ENCODE peak calls at places on chromosome 3, in six cellular contexts. F, K, M, G, R and J are unnamed samples.
A peak's percentile ranks its signal among the peaks of the same experiment; 100 is the strongest.

GRCh38 chr3:174253221-174253620 is 605.9 kb upstream of the NAALADL2 start:
- DNase-seq in M (no peak), R (no peak), F (no peak), G (no peak), K (no peak), J (no peak)

GRCh38 chr3:169289303-169289702 is 374.2 kb downstream of the MECOM start:
- DNase-seq in K (no peak), F (no peak), G (no peak), M (no peak), R (no peak), J (no peak)

GRCh38 chr3:4987374-4988296 is 8.4 kb downstream of the BHLHE40 start:
- DNase-seq in G (no peak), R (no peak), M (no peak), K (no peak), F (no peak), J (no peak)

GRCh38 chr3:48467110-48467454 is 20.5 kb downstream of the ATRIP start:
- DNase-seq in F (no peak), M (peak; percentile 60), R (no peak), K (no peak), G (no peak), J (no peak)

GRCh38 chr3:52471371-52472238 is 16.2 kb downstream of the NISCH start:
- DNase-seq in F (peak; percentile 63), G (peak; percentile 57), M (no peak), R (no peak), K (peak; percentile 60), J (no peak)

GRCh38 chr3:70854108-70854507 is 541.7 kb upstream of the MDFIC2 start:
- DNase-seq in G (no peak), R (no peak), M (no peak), K (no peak), F (no peak), J (no peak)

GRCh38 chr3:141878812-141879211 is 2.4 kb downstream of the ATP1B3 start:
- DNase-seq in M (no peak), R (no peak), K (no peak), G (no peak), F (peak; percentile 21), J (no peak)

GRCh38 chr3:195802795-195803194 is 8.9 kb downstream of the MUC4 start:
- DNase-seq in F (no peak), M (peak; percentile 40), K (no peak), R (no peak), G (no peak), J (no peak)

GRCh38 chr3:32901005-32901932 is 50.2 kb upstream of the CCR4 start:
- DNase-seq in R (no peak), M (no peak), G (no peak), F (no peak), K (no peak), J (no peak)

GRCh38 chr3:27160146-27160545 is 209.0 kb downstream of the NEK10 start:
- DNase-seq in F (no peak), M (no peak), G (no peak), K (no peak), R (no peak), J (no peak)

GRCh38 chr3:126051741-126052140 is 32.2 kb downstream of the SLC41A3 start:
- DNase-seq in M (no peak), F (no peak), G (no peak), K (no peak), R (no peak), J (no peak)

GRCh38 chr3:156749244-156749643 is 74.9 kb downstream of the TIPARP start:
- DNase-seq in K (no peak), F (no peak), M (no peak), G (no peak), R (peak; percentile 50), J (peak; percentile 60)

GRCh38 chr3:15113468-15113867 is 14.5 kb upstream of the RBSN start:
- DNase-seq in K (no peak), G (no peak), R (no peak), F (no peak), M (no peak), J (no peak)

GRCh38 chr3:196611761-196612483 is 27.6 kb upstream of the NRROS start:
- DNase-seq in G (no peak), K (no peak), F (no peak), R (no peak), M (no peak), J (no peak)

GRCh38 chr3:45890405-45890804 is 4.1 kb downstream of the CCR9 start:
- DNase-seq in K (no peak), G (no peak), F (peak; percentile 76), R (no peak), M (no peak), J (no peak)

GRCh38 chr3:130276203-130276803 is 69.2 kb upstream of the COL6A5 start:
- DNase-seq in G (peak; percentile 28), F (no peak), M (no peak), K (no peak), R (peak; percentile 24), J (no peak)

GRCh38 chr3:142226474-142226873 is 1.1 kb upstream of the GK5 start:
- DNase-seq in R (peak; percentile 11), G (peak; percentile 55), F (no peak), M (no peak), K (no peak), J (no peak)

GRCh38 chr3:122245513-122246174 is 62.2 kb downstream of the CASR start:
- DNase-seq in M (no peak), K (no peak), F (no peak), R (no peak), G (no peak), J (no peak)

GRCh38 chr3:9750556-9751411 is 1.0 kb downstream of the OGG1 start:
- DNase-seq in R (peak; percentile 53), K (no peak), G (no peak), M (no peak), F (peak; percentile 53), J (no peak)

GRCh38 chr3:141331370-141332318 is 36.7 kb upstream of the ZBTB38 start:
- DNase-seq in R (peak; percentile 53), G (peak; percentile 96), K (no peak), M (peak; percentile 78), F (peak; percentile 35), J (no peak)

GRCh38 chr3:168249048-168249538 is 153.4 kb upstream of the GOLIM4 start:
- DNase-seq in G (peak; percentile 2), M (no peak), R (no peak), K (no peak), F (no peak), J (no peak)

GRCh38 chr3:184486614-184487013 is 75.0 kb upstream of the EPHB3 start:
- DNase-seq in R (no peak), K (no peak), M (no peak), G (no peak), F (no peak), J (peak; percentile 3)

GRCh38 chr3:188316723-188317070 is 162.7 kb downstream of the LPP start:
- DNase-seq in F (no peak), G (no peak), K (no peak), M (no peak), R (no peak), J (no peak)

GRCh38 chr3:184981071-184981470 is 169.1 kb downstream of the VPS8 start:
- DNase-seq in F (peak; percentile 51), G (no peak), M (no peak), K (no peak), R (peak; percentile 78), J (no peak)

GRCh38 chr3:169581633-169582032 is 81.9 kb downstream of the MECOM start:
- DNase-seq in G (no peak), F (no peak), K (no peak), R (no peak), M (no peak), J (no peak)

GRCh38 chr3:108327168-108327567 is 30.8 kb downstream of the HHLA2 start:
- DNase-seq in F (no peak), M (no peak), G (no peak), K (no peak), R (no peak), J (no peak)

GRCh38 chr3:37973250-37974054 is 17.1 kb upstream of the VILL start:
- DNase-seq in F (no peak), G (no peak), K (no peak), R (no peak), M (peak; percentile 84), J (no peak)

GRCh38 chr3:134359121-134360010 is 14.9 kb downstream of the AMOTL2 start:
- DNase-seq in M (peak; percentile 70), R (no peak), K (no peak), F (no peak), G (no peak), J (no peak)

GRCh38 chr3:121997372-121997771 is 24.7 kb downstream of the ILDR1 start:
- DNase-seq in F (no peak), R (no peak), K (no peak), G (no peak), M (no peak), J (peak; percentile 55)

GRCh38 chr3:152205097-152205593 is 63.6 kb upstream of the MBNL1 start:
- DNase-seq in K (no peak), R (no peak), G (no peak), F (no peak), M (no peak), J (no peak)
- H3K4me3 ChIP-seq in K (no peak overlapping the region), R (no peak overlapping the region), G (no peak overlapping the region), F (no peak overlapping the region), M (peak overlapping the region; percentile 27), J (peak overlapping the region; percentile 43)

DNA sequence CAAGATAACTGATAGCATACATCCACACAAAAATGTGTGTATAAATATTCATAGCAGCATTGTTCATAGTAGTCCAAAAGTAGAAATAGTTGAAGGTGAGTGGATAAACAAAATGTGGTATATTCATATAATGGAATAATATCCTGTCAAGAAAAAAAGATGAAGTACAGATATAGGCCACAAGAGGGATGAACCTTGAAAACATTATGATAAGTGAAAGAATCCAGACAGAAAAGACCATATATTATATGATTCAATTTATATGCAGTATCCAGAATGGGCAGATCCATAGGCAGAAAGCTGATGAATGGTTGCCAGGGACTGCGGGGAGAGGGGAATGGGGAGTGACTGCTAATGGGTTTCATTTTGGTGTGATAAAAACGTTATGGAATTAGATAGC is 54.3 kb upstream of the TNIK start:
- DNase-seq in G (no peak), R (no peak), F (no peak), M (no peak), K (no peak), J (no peak)
- TF ChIP-seq CTCF in G (no peak), R (no peak), F (peak; percentile 8), M (no peak), K (no peak), J (no peak)

GRCh38 chr3:189340680-189341460 is 169.1 kb downstream of the TPRG1 start:
- DNase-seq in F (no peak), K (no peak), R (peak; percentile 24), G (no peak), M (no peak), J (no peak)
- TF ChIP-seq EP300 in F (no peak), K (no peak), R (no peak), G (no peak), M (no peak), J (no peak)

GRCh38 chr3:183254816-183255730 is 2.0 kb downstream of the B3GNT5 start:
- DNase-seq in K (no peak), G (no peak), M (peak; percentile 46), R (no peak), F (no peak), J (no peak)

GRCh38 chr3:183253961-183254815 is 1.1 kb downstream of the B3GNT5 start:
- DNase-seq in R (no peak), K (peak; percentile 57), M (peak; percentile 65), F (peak; percentile 45), G (no peak), J (no peak)

GRCh38 chr3:183253364-183253960 is 409 bp downstream of the B3GNT5 start:
- DNase-seq in G (no peak), F (peak; percentile 68), K (peak; percentile 87), R (no peak), M (peak; percentile 91), J (no peak)

GRCh38 chr3:183252973-183253363 is at the start of gene B3GNT5:
- DNase-seq in F (peak; percentile 90), R (no peak), G (no peak), M (peak; percentile 65), K (peak; percentile 48), J (no peak)

GRCh38 chr3:183252108-183252782 is 808 bp upstream of the B3GNT5 start:
- DNase-seq in G (no peak), M (peak; percentile 44), F (no peak), K (no peak), R (no peak), J (no peak)
- H3K4me3 ChIP-seq in G (peak overlapping the region; percentile 70), M (no peak overlapping the region), F (no peak overlapping the region), K (no peak overlapping the region), R (no peak overlapping the region), J (no peak overlapping the region)